ENCODE peak calls at places on chromosomes 4 and X, in six cellular contexts. W is HCT116, P is GM12878, O is K562, X is HepG2, E is H1. C is an unnamed sample.

GRCh38 chr4:176539785-176540175 is 220.0 kb downstream of the SPCS3 start:
- DNase-seq in W (no peak), P (no peak), O (no peak), X (no peak), E (no peak), C (no peak)

GRCh38 chr4:151951727-151952078 is 190.9 kb upstream of the GATB start:
- DNase-seq in W (no peak), P (no peak), O (no peak), X (no peak), E (no peak), C (no peak)

GRCh38 chr4:118348886-118349285 is 3.9 kb downstream of the PRSS12 start:
- DNase-seq in W (no peak), P (no peak), O (no peak), X (no peak), E (no peak), C (no peak)

GRCh38 chr4:2263701-2264321 is 1.9 kb upstream of the MXD4 start:
- DNase-seq in W (no peak), P (no peak), O (no peak), X (no peak), E (no peak), C (no peak)

GRCh38 chr4:48038666-48039065 is 22.1 kb downstream of the NIPAL1 start:
- DNase-seq in W (no peak), P (no peak), O (no peak), X (peak; percentile 77), E (no peak), C (no peak)

GRCh38 chrX:102345916-102346315 is 93.9 kb downstream of the NXF2B start:
- DNase-seq in W (no peak), P (no peak), O (peak; percentile 45), X (peak; percentile 6), E (peak; percentile 67), C (peak; percentile 30)

GRCh38 chrX:108396188-108396885 is 41.9 kb downstream of the COL4A6 start:
- DNase-seq in W (peak; percentile 47), P (no peak), O (no peak), X (peak; percentile 17), E (no peak), C (peak; percentile 25)

GRCh38 chrX:11781734-11782370 is 23.8 kb downstream of the MSL3 start:
- DNase-seq in W (no peak), P (no peak), O (no peak), X (no peak), E (no peak), C (no peak)

GRCh38 chrX:148871422-148872152 is 371.2 kb downstream of the AFF2 start:
- DNase-seq in W (no peak), P (no peak), O (no peak), X (no peak), E (no peak), C (no peak)

GRCh38 chr4:52037730-52038108 is 380 bp downstream of the SGCB start:
- DNase-seq in W (no peak), P (no peak), O (no peak), X (no peak), E (peak; percentile 76), C (no peak)

GRCh38 chrX:30576881-30577280 is 685 bp downstream of the TASL start:
- DNase-seq in W (no peak), P (no peak), O (no peak), X (no peak), E (no peak), C (no peak)

GRCh38 chrX:74450803-74451449 is 29.6 kb downstream of the SLC16A2 start:
- DNase-seq in W (peak; percentile 10), P (no peak), O (no peak), X (no peak), E (no peak), C (no peak)

GRCh38 chrX:74448669-74449068 is 27.4 kb downstream of the SLC16A2 start:
- DNase-seq in W (no peak), P (no peak), O (no peak), X (no peak), E (no peak), C (no peak)

GRCh38 chrX:74451450-74452198 is 30.3 kb downstream of the SLC16A2 start:
- DNase-seq in W (no peak), P (no peak), O (no peak), X (no peak), E (no peak), C (no peak)

GRCh38 chrX:74449937-74450330 is 28.6 kb downstream of the SLC16A2 start:
- DNase-seq in W (no peak), P (no peak), O (no peak), X (no peak), E (no peak), C (no peak)

GRCh38 chrX:74449322-74449936 is 28.1 kb downstream of the SLC16A2 start:
- DNase-seq in W (peak; percentile 35), P (no peak), O (no peak), X (no peak), E (no peak), C (no peak)
- TF ChIP-seq ZNF274 in W (no peak), P (no peak), O (no peak), X (no peak), E (no peak), C (no peak)

GRCh38 chr4:38661371-38661770 is 2.6 kb upstream of the KLF3 start:
- DNase-seq in W (no peak), P (no peak), O (no peak), X (no peak), E (no peak), C (no peak)

GRCh38 chr4:38664704-38665401 is 854 bp downstream of the KLF3 start:
- DNase-seq in W (no peak), P (no peak), O (no peak), X (peak; percentile 52), E (peak; percentile 59), C (no peak)

GRCh38 chr4:38663801-38664703 is at the start of gene KLF3:
- DNase-seq in W (peak; percentile 52), P (no peak), O (peak; percentile 90), X (peak; percentile 73), E (peak; percentile 82), C (no peak)

GRCh38 chr4:38660838-38661237 is 3.2 kb upstream of the KLF3 start:
- DNase-seq in W (no peak), P (no peak), O (no peak), X (no peak), E (no peak), C (no peak)

GRCh38 chr4:38663021-38663800 is 788 bp upstream of the KLF3 start:
- DNase-seq in W (no peak), P (no peak), O (no peak), X (no peak), E (peak; percentile 72), C (no peak)
- TF ChIP-seq ZNF274 in W (no peak), P (no peak), O (no peak), X (no peak), E (no peak), C (no peak)

DNA sequence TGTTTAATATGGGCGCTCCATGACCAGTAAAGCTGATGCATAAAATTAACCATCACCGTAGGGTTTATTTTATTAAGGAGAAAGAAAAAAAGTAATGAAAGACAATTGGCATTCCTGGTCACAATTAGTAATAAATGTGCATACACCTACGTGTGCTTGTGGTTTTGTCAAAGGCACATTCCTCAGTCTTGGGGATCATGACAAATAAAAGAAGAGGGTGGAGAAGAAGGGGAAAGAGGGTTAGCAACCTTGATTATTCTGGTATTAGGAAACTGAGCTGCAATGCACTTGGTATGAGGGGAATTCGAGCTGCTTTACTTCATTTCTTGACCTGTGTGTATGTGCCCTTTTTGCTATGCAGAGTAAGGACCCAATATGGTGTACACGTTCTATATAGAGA is 1798.3 kb upstream of the PCDH7 start:
- DNase-seq in W (no peak), P (no peak), O (no peak), X (no peak), E (no peak), C (no peak)
- TF ChIP-seq ZNF274 in W (no peak), P (no peak), O (no peak), X (no peak), E (no peak), C (no peak)

DNA sequence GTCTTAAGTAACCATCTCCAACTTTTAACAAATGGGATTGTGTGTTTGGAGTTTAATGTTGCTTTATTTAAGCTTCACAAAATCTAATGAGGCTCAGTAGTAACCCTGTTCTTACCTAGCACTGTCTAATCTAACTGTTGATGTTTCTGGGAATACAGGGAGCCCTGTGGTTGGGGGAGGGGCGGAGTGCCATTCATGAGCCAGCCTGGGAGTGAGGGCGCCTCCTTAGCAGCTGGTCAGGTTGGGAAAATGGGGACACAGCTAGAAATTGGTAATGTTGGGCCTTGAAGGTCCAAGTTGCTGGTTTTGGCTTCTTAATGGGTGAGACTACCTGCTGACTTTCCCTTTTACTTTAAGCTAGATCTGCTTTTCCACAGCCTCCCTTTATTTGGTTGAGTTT is 22.9 kb upstream of the TADA2B start:
- DNase-seq in W (no peak), P (no peak), O (peak; percentile 41), X (no peak), E (no peak), C (no peak)
- TF ChIP-seq ZNF274 in W (no peak), P (no peak), O (no peak), X (no peak), E (no peak), C (no peak)

DNA sequence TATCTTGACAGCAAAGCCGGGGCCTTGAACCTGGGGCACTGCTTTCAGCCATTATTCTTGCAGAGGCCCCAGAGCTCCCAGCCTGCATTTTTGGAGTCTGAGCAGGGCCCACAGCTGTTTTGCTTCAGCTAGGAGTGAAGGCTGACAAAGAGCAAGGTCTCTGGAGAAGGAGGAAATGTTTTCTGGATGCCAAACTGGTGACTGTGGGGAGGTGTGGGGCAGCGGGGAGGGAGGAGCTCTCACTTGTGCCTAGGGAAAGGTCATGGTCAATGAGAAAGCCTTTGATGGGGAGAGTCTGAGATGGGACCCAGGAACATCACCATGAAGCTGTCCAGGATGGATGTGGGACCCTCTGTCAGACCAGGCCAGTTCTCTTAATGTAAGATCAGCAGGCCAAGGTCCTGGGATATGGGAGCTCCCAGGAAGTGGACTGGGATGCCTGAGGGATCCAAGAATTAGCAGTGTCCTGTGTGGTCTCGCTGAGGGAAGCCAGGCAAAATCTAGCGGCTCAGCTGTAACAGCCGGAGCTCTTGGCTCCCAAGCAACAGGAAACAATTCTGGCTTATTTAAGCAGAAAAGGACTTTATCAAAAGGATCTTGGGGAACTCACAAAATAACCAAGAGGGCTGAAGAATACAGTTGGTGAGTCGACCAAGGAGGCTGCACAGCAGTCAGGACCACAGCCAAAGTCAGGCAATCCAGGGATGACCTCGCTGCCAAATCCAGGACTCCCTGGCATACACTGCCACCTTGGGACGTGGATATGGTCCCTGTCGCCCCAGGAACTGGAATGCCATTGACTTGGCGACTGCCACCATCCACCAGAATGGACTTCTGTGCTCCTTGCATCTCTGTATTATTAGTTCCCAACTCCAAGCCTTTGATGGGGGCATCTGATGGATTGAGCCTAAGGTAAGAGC is 165.1 kb upstream of the BCOR start:
- DNase-seq in W (peak; percentile 7), P (no peak), O (no peak), X (peak; percentile 8), E (no peak), C (no peak)
- TF ChIP-seq ZNF274 in W (no peak), P (no peak), O (no peak), X (no peak), E (no peak), C (no peak)

GRCh38 chr4:153880983-153881382 is 92.1 kb upstream of the SFRP2 start:
- DNase-seq in W (no peak), P (no peak), O (no peak), X (no peak), E (no peak), C (no peak)
- TF ChIP-seq ZNF274 in W (no peak), P (no peak), O (no peak), X (no peak), E (no peak), C (no peak)